ENCODE peak calls at places on chromosomes 4 and X, in four cellular contexts. T is GM12864; R is brain microvascular endothelial cell; K is CD8-positive, alpha-beta T cell. S is an unnamed sample.

GRCh38 chrX:71534773-71535544 is 2.1 kb downstream of the OGT start:
- DNase-seq in T (no peak), R (no peak), K (no peak), S (no peak)

GRCh38 chrX:40006025-40007017 is 91.4 kb downstream of the BCOR start:
- DNase-seq in T (no peak), R (no peak), K (peak; percentile 32), S (no peak)

GRCh38 chr4:121791481-121791880 is 9.6 kb upstream of the EXOSC9 start:
- DNase-seq in T (no peak), R (peak; percentile 79), K (no peak), S (no peak)

GRCh38 chrX:28120076-28120475 is 138.8 kb upstream of the DCAF8L1 start:
- DNase-seq in T (no peak), R (no peak), K (no peak), S (no peak)

GRCh38 chr4:137664055-137664405 is 131.7 kb upstream of the PCDH18 start:
- DNase-seq in T (no peak), R (peak; percentile 29), K (no peak), S (no peak)

GRCh38 chr4:83413676-83414075 is 41.9 kb downstream of the HELQ start:
- DNase-seq in T (no peak), R (no peak), K (no peak), S (no peak)

GRCh38 chrX:110852180-110852579 is 56.6 kb upstream of the CHRDL1 start:
- DNase-seq in T (no peak), R (no peak), K (no peak), S (no peak)

GRCh38 chr4:2570551-2571222 is 34.2 kb downstream of the FAM193A start:
- DNase-seq in T (no peak), R (no peak), K (peak; percentile 53), S (no peak)

GRCh38 chr4:184536881-184537248 is 62.5 kb upstream of the IRF2 start:
- DNase-seq in T (no peak), R (no peak), K (no peak), S (no peak)

GRCh38 chr4:179278647-179279046 is 1836.4 kb upstream of the AGA start:
- DNase-seq in T (no peak), R (no peak), K (no peak), S (no peak)

GRCh38 chr4:14767142-14767541 is 235.1 kb upstream of the CPEB2 start:
- DNase-seq in T (no peak), R (no peak), K (no peak), S (no peak)

GRCh38 chrX:16212436-16212835 is 45.2 kb downstream of the MAGEB17 start:
- DNase-seq in T (no peak), R (peak; percentile 32), K (no peak), S (no peak)

GRCh38 chr4:19478791-19479190 is 772.9 kb upstream of the SLIT2 start:
- DNase-seq in T (no peak), R (no peak), K (no peak), S (no peak)

GRCh38 chrX:150504399-150505186 is 63.8 kb upstream of the MTM1 start:
- DNase-seq in T (no peak), R (no peak), K (no peak), S (peak; percentile 37)

GRCh38 chrX:154761977-154762528 is 611 bp upstream of the DKC1 start:
- DNase-seq in T (no peak), R (no peak), K (no peak), S (no peak)
- H3K4me3 ChIP-seq in T (peak overlapping the region; percentile 52), R (peak overlapping the region; percentile 56), K (peak overlapping the region; percentile 85), S (peak overlapping the region; percentile 81)

GRCh38 chr4:7402526-7402925 is 32.2 kb downstream of the PSAPL1 start:
- DNase-seq in T (no peak), R (no peak), K (no peak), S (no peak)

GRCh38 chr4:7399433-7400234 is 35.1 kb downstream of the PSAPL1 start:
- DNase-seq in T (no peak), R (no peak), K (no peak), S (no peak)

GRCh38 chr4:7398788-7399432 is 35.8 kb downstream of the PSAPL1 start:
- DNase-seq in T (no peak), R (no peak), K (no peak), S (no peak)

GRCh38 chr4:7400671-7401298 is 33.9 kb downstream of the PSAPL1 start:
- DNase-seq in T (no peak), R (no peak), K (no peak), S (no peak)

GRCh38 chr4:7403001-7403400 is 31.7 kb downstream of the PSAPL1 start:
- DNase-seq in T (no peak), R (no peak), K (no peak), S (peak; percentile 47)
- H3K4me3 ChIP-seq in T (no peak overlapping the region), R (no peak overlapping the region), K (no peak overlapping the region), S (no peak overlapping the region)

GRCh38 chr4:123365412-123365811 is 31.2 kb upstream of the SPRY1 start:
- DNase-seq in T (no peak), R (no peak), K (no peak), S (no peak)

GRCh38 chr4:123363729-123364128 is 32.9 kb upstream of the SPRY1 start:
- DNase-seq in T (peak; percentile 47), R (no peak), K (no peak), S (no peak)

GRCh38 chr4:123362103-123362502 is 34.5 kb upstream of the SPRY1 start:
- DNase-seq in T (no peak), R (no peak), K (no peak), S (no peak)

GRCh38 chr4:123366144-123366748 is 30.3 kb upstream of the SPRY1 start:
- DNase-seq in T (no peak), R (no peak), K (no peak), S (no peak)

DNA sequence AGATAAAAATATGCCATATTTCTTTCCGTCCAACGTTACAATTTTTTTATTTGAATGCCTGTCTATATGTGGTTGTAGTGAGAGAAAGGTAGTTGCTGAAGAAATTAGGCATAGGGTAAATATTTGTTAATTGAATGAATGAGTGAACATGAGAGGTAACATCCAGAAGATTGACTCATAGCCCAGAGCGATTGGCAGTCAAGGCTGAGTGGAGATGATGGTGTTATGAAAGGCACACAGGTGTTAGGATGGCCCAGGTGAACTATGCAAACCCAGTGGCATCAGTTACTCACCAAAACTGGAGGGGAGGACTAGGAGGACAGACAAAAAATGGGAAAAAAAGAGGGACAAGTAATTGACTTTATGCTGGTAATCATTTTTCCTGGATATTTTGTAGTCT is 31.7 kb upstream of the SPRY1 start:
- DNase-seq in T (no peak), R (no peak), K (no peak), S (no peak)
- H3K4me3 ChIP-seq in T (no peak overlapping the region), R (no peak overlapping the region), K (no peak overlapping the region), S (no peak overlapping the region)

GRCh38 chrX:136781180-136781797 is 557 bp upstream of the ARHGEF6 start:
- DNase-seq in T (no peak), R (peak; percentile 3), K (no peak), S (peak; percentile 62)
- H3K4me3 ChIP-seq in T (no peak overlapping the region), R (no peak overlapping the region), K (peak overlapping the region; percentile 67), S (peak overlapping the region; percentile 33)

GRCh38 chr4:56958111-56958517 is 19.3 kb downstream of the NOA1 start:
- DNase-seq in T (no peak), R (peak; percentile 97), K (no peak), S (peak; percentile 92)
- H3K4me3 ChIP-seq in T (no peak overlapping the region), R (no peak overlapping the region), K (no peak overlapping the region), S (no peak overlapping the region)

GRCh38 chr4:100981447-100982204 is 365.7 kb downstream of the PPP3CA start:
- DNase-seq in T (no peak), R (no peak), K (no peak), S (no peak)
- H3K4me3 ChIP-seq in T (no peak overlapping the region), R (no peak overlapping the region), K (no peak overlapping the region), S (no peak overlapping the region)

DNA sequence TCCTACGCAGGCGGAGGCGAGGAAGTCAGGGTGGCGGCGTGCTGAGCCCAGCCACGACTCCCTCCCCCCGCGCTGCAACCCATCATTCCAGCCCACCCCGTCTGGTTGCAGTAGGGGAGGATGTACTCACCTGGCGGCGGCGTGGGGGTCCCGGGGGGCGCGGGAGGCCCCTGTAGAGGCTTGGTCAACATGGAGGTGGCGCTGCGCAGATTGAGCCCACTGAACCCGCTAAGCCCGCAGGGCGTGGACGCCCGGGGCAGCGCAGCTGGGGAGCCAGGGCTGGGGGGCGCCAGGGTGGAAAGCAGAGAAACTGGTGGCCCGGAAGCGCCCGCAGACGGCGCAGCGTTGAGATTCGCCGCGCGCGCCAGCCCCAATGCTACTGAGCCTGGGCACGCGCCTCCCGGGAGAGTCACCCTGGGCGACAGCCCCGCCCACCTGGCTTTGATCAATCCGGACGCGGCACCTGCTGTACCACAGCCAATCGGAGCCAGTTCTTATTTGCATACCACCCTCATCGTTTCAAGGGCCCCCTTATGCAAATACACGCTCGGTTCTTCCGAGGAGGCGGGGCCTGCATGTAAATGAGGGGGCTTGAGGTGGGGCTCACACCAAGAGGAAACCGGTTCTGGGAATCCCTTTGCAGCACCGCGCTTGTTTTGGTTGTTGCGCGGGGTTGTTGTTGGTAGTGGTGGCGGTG is at the start of gene PIM2:
- DNase-seq in T (peak; percentile 89), R (peak; percentile 76), K (peak; percentile 91), S (peak; percentile 69)
- H3K4me3 ChIP-seq in T (peak within 1 kb of the TSS; percentile 88), R (peak within 1 kb of the TSS; percentile 62), K (peak within 1 kb of the TSS; percentile 92), S (peak within 1 kb of the TSS; percentile 40)

GRCh38 chr4:40576651-40577480 is 52.8 kb downstream of the RBM47 start:
- DNase-seq in T (peak; percentile 71), R (peak; percentile 35), K (no peak), S (peak; percentile 73)
- H3K4me3 ChIP-seq in T (peak overlapping the region; percentile 26), R (no peak overlapping the region), K (no peak overlapping the region), S (no peak overlapping the region)

S was measured in MG63.